ENCODE peak calls at places on chromosomes 13 and 19, in ten cellular contexts. Y is hippocampal formation; X is HTR-8/SVneo; Z is stimulated activated CD8-positive, alpha-beta memory T cell treated with anti-CD3 and anti-CD28 coated beads, Interleukin-4, amount 100 ng/mL, for 1 hour; C is HS-27A; B is nephron progenitor cell; R is NCI-H446; P is pancreas; T is Daoy; E is left colon. W is an unnamed sample.

GRCh38 chr13:24606486-24607170 is 73.6 kb upstream of the ATP12A start:
- DNase-seq in Y (no peak), X (no peak), Z (no peak), C (no peak), B (no peak), R (no peak), P (no peak), T (no peak), E (no peak), W (no peak)

GRCh38 chr13:108272333-108272732 is 2.8 kb downstream of the TNFSF13B start:
- DNase-seq in Y (no peak), X (no peak), Z (no peak), C (no peak), B (no peak), R (no peak), P (no peak), T (no peak), E (no peak), W (no peak)

GRCh38 chr13:89380101-89380500 is 1708.9 kb downstream of the SLITRK5 start:
- DNase-seq in Y (no peak), X (no peak), Z (no peak), C (no peak), B (no peak), R (no peak), P (no peak), T (no peak), E (peak; percentile 16), W (peak; percentile 44)

GRCh38 chr19:17944301-17944700 is 11.5 kb downstream of the CCDC124 start:
- DNase-seq in Y (no peak), X (no peak), Z (no peak), C (no peak), B (no peak), R (peak; percentile 52), P (no peak), T (peak; percentile 67), E (no peak), W (no peak)

GRCh38 chr19:14113762-14114414 is 3.7 kb downstream of the PRKACA start:
- DNase-seq in Y (no peak), X (no peak), Z (no peak), C (no peak), B (no peak), R (no peak), P (peak; percentile 81), T (no peak), E (peak; percentile 63), W (peak; percentile 32)

GRCh38 chr13:33108620-33109019 is 92.4 kb downstream of the KL start:
- DNase-seq in Y (no peak), X (no peak), Z (no peak), C (no peak), B (no peak), R (no peak), P (no peak), T (no peak), E (no peak), W (no peak)

GRCh38 chr19:45564131-45564780 is 20.3 kb downstream of the OPA3 start:
- DNase-seq in Y (no peak), X (no peak), Z (no peak), C (no peak), B (no peak), R (no peak), P (no peak), T (no peak), E (no peak), W (no peak)

GRCh38 chr19:5025027-5025426 is 56.1 kb downstream of the KDM4B start:
- DNase-seq in Y (no peak), X (no peak), Z (no peak), C (no peak), B (no peak), R (no peak), P (no peak), T (no peak), E (no peak), W (no peak)

GRCh38 chr13:97429681-97430081 is 4.3 kb upstream of the RAP2A start:
- DNase-seq in Y (peak; percentile 27), X (no peak), Z (no peak), C (no peak), B (no peak), R (peak; percentile 52), P (no peak), T (peak; percentile 21), E (no peak), W (no peak)

W was measured in PC-9.